ENCODE peak calls at places on chromosome 3, in ten cellular contexts. X is heart right ventricle; C is Peyer's patch; J is left ventricle myocardium inferior; H is stomach; B is CD8-positive, alpha-beta T cell; D is A549; Q is A673; A is psoas muscle; M is HCT116. I is an unnamed sample. For H3K9me3, the result is how much of the 10 kb centered on the place peaks cover.

GRCh38 chr3:73120710-73121109 is 59.3 kb downstream of the EBLN2 start:
- DNase-seq in H (no peak), B (no peak), M (no peak), Q (no peak), J (no peak), C (no peak), D (no peak), A (no peak), X (no peak), I (no peak)

GRCh38 chr3:171283248-171284222 is 176.7 kb downstream of the TNIK start:
- DNase-seq in J (peak), M (no peak), B (no peak), H (no peak), C (no peak), Q (no peak), X (peak), A (no peak), D (no peak), I (no peak)

GRCh38 chr3:32316976-32317375 is 74.7 kb upstream of the CMTM7 start:
- DNase-seq in C (no peak), Q (no peak), D (no peak), J (no peak), B (no peak), M (no peak), X (no peak), A (no peak), H (no peak), I (no peak)

GRCh38 chr3:135982922-135983581 is 17.5 kb downstream of the PPP2R3A start:
- DNase-seq in M (no peak), B (no peak), H (no peak), C (no peak), D (no peak), Q (no peak), A (no peak), J (no peak), X (no peak), I (no peak)

GRCh38 chr3:52054689-52055511 is 1.5 kb downstream of the DUSP7 start:
- DNase-seq in H (no peak), X (no peak), A (no peak), M (no peak), D (no peak), B (no peak), Q (no peak), C (no peak), J (no peak), I (peak)

GRCh38 chr3:127226946-127227842 is 34.3 kb downstream of the PRR23E start:
- DNase-seq in B (no peak), H (no peak), D (no peak), J (no peak), M (peak), C (no peak), Q (no peak), X (no peak), A (no peak), I (no peak)

GRCh38 chr3:196868297-196868661 is 559 bp downstream of the SENP5 start:
- DNase-seq in B (peak), X (no peak), D (peak), Q (peak), H (no peak), A (peak), J (peak), C (no peak), M (no peak), I (peak)

GRCh38 chr3:152320201-152320617 is 51.5 kb downstream of the MBNL1 start:
- DNase-seq in D (no peak), H (no peak), M (no peak), C (no peak), A (no peak), J (no peak), Q (peak), B (no peak), X (no peak), I (no peak)

GRCh38 chr3:98791341-98792325 is 28.5 kb downstream of the ST3GAL6 start:
- DNase-seq in H (no peak), C (no peak), Q (no peak), J (no peak), D (no peak), X (no peak), M (no peak), A (no peak), B (no peak), I (no peak)

GRCh38 chr3:142896201-142896755 is 7.4 kb upstream of the PCOLCE2 start:
- DNase-seq in J (no peak), A (no peak), C (no peak), B (no peak), M (no peak), D (peak), H (no peak), Q (peak), X (no peak), I (no peak)

GRCh38 chr3:58306662-58307286 is 454 bp downstream of the HTD2 start:
- DNase-seq in X (peak), Q (no peak), H (peak), C (peak), J (peak), D (peak), A (peak), M (no peak), B (no peak), I (peak)

GRCh38 chr3:50738252-50738598 is 63.5 kb downstream of the DOCK3 start:
- DNase-seq in M (no peak), C (no peak), H (no peak), X (no peak), B (no peak), A (no peak), Q (no peak), J (no peak), D (no peak), I (no peak)

GRCh38 chr3:142808103-142808917 is 80.6 kb downstream of the PCOLCE2 start:
- DNase-seq in M (peak), X (no peak), D (peak), A (no peak), H (no peak), Q (peak), J (no peak), B (no peak), C (no peak), I (no peak)

GRCh38 chr3:125261031-125261430 is 48.5 kb upstream of the SLC12A8 start:
- DNase-seq in H (no peak), B (no peak), A (no peak), X (no peak), D (no peak), C (no peak), J (no peak), Q (no peak), M (no peak), I (no peak)

GRCh38 chr3:126517986-126518778 is 609 bp upstream of the UROC1 start:
- DNase-seq in A (peak), X (no peak), Q (no peak), C (peak), H (no peak), M (no peak), B (no peak), J (no peak), D (no peak), I (no peak)

GRCh38 chr3:180223268-180223667 is 186.5 kb upstream of the PEX5L start:
- DNase-seq in B (no peak), M (no peak), H (no peak), Q (no peak), J (no peak), X (no peak), D (no peak), A (no peak), C (no peak), I (no peak)

GRCh38 chr3:180229113-180229512 is 192.4 kb upstream of the PEX5L start:
- DNase-seq in B (no peak), H (no peak), Q (peak), C (no peak), X (no peak), A (no peak), D (no peak), M (no peak), J (no peak), I (no peak)
- H3K9me3 ChIP-seq in B (under half), H (under half), Q (under half), C (under half), X (half or more), A (under half), D (under half), M (under half), J (half or more), I (under half)

GRCh38 chr3:13976469-13976868 is 96.6 kb upstream of the WNT7A start:
- DNase-seq in Q (no peak), X (no peak), D (no peak), J (no peak), A (no peak), M (no peak), H (no peak), C (no peak), B (no peak), I (no peak)

GRCh38 chr3:13975686-13976085 is 95.8 kb upstream of the WNT7A start:
- DNase-seq in D (no peak), X (no peak), M (no peak), A (no peak), Q (no peak), C (no peak), J (no peak), H (no peak), B (no peak), I (no peak)

GRCh38 chr3:13972679-13973379 is 93.0 kb upstream of the WNT7A start:
- DNase-seq in D (no peak), H (no peak), X (no peak), A (no peak), J (no peak), C (no peak), M (no peak), Q (no peak), B (no peak), I (no peak)
- H3K9me3 ChIP-seq in D (under half), H (under half), X (half or more), A (under half), J (under half), C (under half), M (under half), Q (under half), B (under half), I (under half)

DNA sequence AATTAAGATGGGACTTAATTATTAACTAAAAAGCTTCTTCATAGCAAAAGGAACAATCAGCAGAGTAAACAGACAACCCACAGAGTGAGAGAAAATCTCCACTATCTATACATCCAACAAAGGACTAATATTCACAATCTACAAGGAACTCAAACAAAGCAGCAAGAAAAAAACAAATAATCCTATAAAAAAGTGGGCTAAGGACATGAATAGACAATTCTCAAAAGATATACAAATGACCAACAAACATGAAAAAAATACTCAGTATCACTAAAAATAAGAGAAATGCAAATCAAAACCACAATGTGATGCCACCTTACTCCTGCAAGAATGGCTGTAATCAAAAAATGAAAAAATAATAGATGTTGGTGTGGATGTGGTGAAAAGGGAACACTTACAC is 103.3 kb downstream of the TBL1XR1 start:
- DNase-seq in Q (no peak), C (no peak), D (no peak), H (no peak), M (no peak), B (no peak), J (no peak), A (no peak), X (no peak), I (no peak)
- H3K9me3 ChIP-seq in Q (under half), C (under half), D (under half), H (under half), M (under half), B (under half), J (under half), A (under half), X (under half), I (under half)

DNA sequence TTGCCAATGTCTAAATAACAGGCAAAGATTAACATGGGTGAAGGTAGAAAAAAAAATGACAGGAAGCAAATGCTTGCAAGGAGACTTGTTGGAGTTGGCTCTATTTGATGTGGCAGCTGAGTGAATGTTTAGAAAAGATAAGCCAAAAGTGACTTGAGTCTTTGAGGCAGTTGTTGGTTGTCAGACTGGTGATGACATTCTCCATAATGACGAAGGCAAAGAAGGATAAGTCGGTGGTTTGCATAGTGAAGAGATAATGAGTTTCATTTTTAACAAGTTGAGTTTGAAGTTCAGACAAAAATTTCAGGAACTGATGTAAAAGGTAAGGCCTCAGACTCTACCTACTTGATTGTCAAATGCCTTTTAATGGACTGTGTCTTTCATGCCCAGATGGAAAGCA is 704.1 kb upstream of the SGO1 start:
- DNase-seq in D (no peak), M (no peak), B (no peak), J (no peak), C (no peak), Q (no peak), H (no peak), A (no peak), X (no peak), I (no peak)
- H3K9me3 ChIP-seq in D (under half), M (under half), B (under half), J (under half), C (under half), Q (under half), H (under half), A (under half), X (under half), I (under half)